ENCODE peak calls at places on chromosomes 11 and 22, in five cellular contexts. Z is heart left ventricle; G is activated gamma-delta T cell treated with Interleukin-2 at 50 U/mL for 16 hours; W is stimulated activated CD4-positive, alpha-beta T cell treated with anti-CD3 and anti-CD28 coated beads, Interleukin-12 subunit alpha, Interleukin-12 subunit beta, amount 100 ng/mL, for 4 hours; B is left ventricle myocardium superior. R is an unnamed sample.

GRCh38 chr11:32137263-32137662 is 46.4 kb downstream of the RCN1 start:
- DNase-seq in B (no peak), W (no peak), Z (no peak), G (no peak), R (no peak)

GRCh38 chr22:47270463-47271135 is 508.1 kb downstream of the TBC1D22A start:
- DNase-seq in W (no peak), B (no peak), Z (no peak), G (no peak), R (no peak)

GRCh38 chr11:130427581-130428211 is 713 bp downstream of the ADAMTS8 start:
- DNase-seq in B (peak; percentile 44), Z (no peak), G (no peak), W (no peak), R (no peak)

GRCh38 chr11:129190087-129190486 is 2.0 kb downstream of the ARHGAP32 start:
- DNase-seq in G (no peak), W (no peak), B (no peak), Z (no peak), R (no peak)

GRCh38 chr11:61791737-61792309 is 576 bp downstream of the TMEM258 start:
- DNase-seq in W (peak; percentile 22), G (no peak), B (no peak), Z (peak; percentile 75), R (peak; percentile 74)

GRCh38 chr22:30860176-30861105 is 108.1 kb downstream of the MORC2 start:
- DNase-seq in G (no peak), Z (no peak), B (no peak), W (no peak), R (no peak)

GRCh38 chr22:44924724-44925123 is 85.1 kb downstream of the PHF21B start:
- DNase-seq in Z (no peak), G (no peak), B (no peak), W (no peak), R (no peak)

GRCh38 chr11:81874627-81875026 is 859.0 kb downstream of the FAM181B start:
- DNase-seq in B (no peak), W (no peak), G (no peak), Z (no peak), R (no peak)

GRCh38 chr11:28649922-28650321 is 541.7 kb downstream of the METTL15 start:
- DNase-seq in G (no peak), W (no peak), B (no peak), Z (no peak), R (no peak)

GRCh38 chr11:44625759-44626523 is 60.5 kb downstream of the CD82 start:
- DNase-seq in Z (no peak), G (no peak), B (no peak), W (no peak), R (no peak)

GRCh38 chr11:64624869-64625481 is 34.0 kb downstream of the SLC22A12 start:
- DNase-seq in Z (no peak), G (no peak), W (no peak), B (no peak), R (no peak)

GRCh38 chr11:46275964-46276641 is 1.4 kb upstream of the CREB3L1 start:
- DNase-seq in W (no peak), Z (no peak), B (no peak), G (no peak), R (no peak)

GRCh38 chr22:19576460-19577421 is 52.5 kb upstream of the CLDN5 start:
- DNase-seq in G (peak; percentile 45), Z (peak; percentile 44), W (peak; percentile 44), B (peak; percentile 46), R (no peak)

GRCh38 chr11:93169950-93170561 is 27.7 kb downstream of the SLC36A4 start:
- DNase-seq in W (no peak), Z (no peak), B (no peak), G (no peak), R (no peak)

GRCh38 chr22:37270928-37271650 is 11.2 kb upstream of the CYTH4 start:
- DNase-seq in G (no peak), Z (no peak), W (no peak), B (peak; percentile 27), R (no peak)

GRCh38 chr11:10409207-10409661 is 45.8 kb upstream of the AMPD3 start:
- DNase-seq in W (no peak), G (no peak), Z (no peak), B (no peak), R (no peak)

GRCh38 chr11:87466228-87466627 is 428.5 kb downstream of the TMEM135 start:
- DNase-seq in W (no peak), G (no peak), Z (no peak), B (no peak), R (no peak)

R was measured in pancreas.